ENCODE peak calls at places on chromosomes 3 and 15, in eight cellular contexts. N is fibroblast of lung, C is stomach, E is adrenal gland, U is body of pancreas, I is Panc1, J is GM23248, X is H9. H is an unnamed sample. For H3K4me1, the result is how much of the 10 kb centered on the place peaks cover.

GRCh38 chr3:30702038-30702437 is 95.6 kb downstream of the TGFBR2 start:
- DNase-seq in N (no peak), X (no peak), U (no peak), J (no peak), I (no peak), E (no peak), C (no peak), H (no peak)

GRCh38 chr3:138389841-138390581 is 41.6 kb downstream of the MRAS start:
- DNase-seq in E (peak), I (peak), C (no peak), J (peak), N (peak), U (no peak), X (no peak), H (no peak)

GRCh38 chr3:105629725-105630124 is 239.1 kb downstream of the CBLB start:
- DNase-seq in E (no peak), U (no peak), J (peak), C (no peak), N (no peak), X (no peak), I (no peak), H (no peak)

GRCh38 chr3:53255360-53255774 is 455 bp downstream of the TKT start:
- DNase-seq in C (peak), E (no peak), X (no peak), U (peak), I (no peak), J (peak), N (peak), H (peak)

GRCh38 chr3:124333931-124334640 is 342.2 kb upstream of the ROPN1 start:
- DNase-seq in J (no peak), I (no peak), N (no peak), U (no peak), E (no peak), C (no peak), X (no peak), H (no peak)

GRCh38 chr3:122940628-122941086 is 86.9 kb downstream of the SEMA5B start:
- DNase-seq in N (no peak), E (no peak), X (no peak), J (peak), C (no peak), I (no peak), U (no peak), H (no peak)

GRCh38 chr15:41658689-41659088 is 1.5 kb upstream of the MGA start:
- DNase-seq in E (no peak), U (no peak), J (no peak), C (no peak), X (no peak), I (no peak), N (no peak), H (no peak)

GRCh38 chr15:55977225-55977624 is 16.2 kb downstream of the NEDD4 start:
- DNase-seq in X (no peak), I (no peak), J (no peak), N (no peak), E (no peak), U (no peak), C (no peak), H (no peak)

GRCh38 chr3:196867507-196868296 is at the start of gene SENP5:
- DNase-seq in I (peak), J (peak), N (peak), X (peak), E (peak), U (peak), C (peak), H (peak)

GRCh38 chr3:52317601-52318000 is 1.5 kb downstream of the DNAH1 start:
- DNase-seq in X (peak), N (peak), I (no peak), E (peak), U (peak), C (peak), J (peak), H (peak)

GRCh38 chr15:45333550-45333949 is 44.8 kb downstream of the GATM start:
- DNase-seq in I (no peak), X (no peak), E (peak), J (peak), C (peak), U (no peak), N (peak), H (peak)

GRCh38 chr3:198071602-198072285 is 111.7 kb downstream of the LMLN start:
- DNase-seq in E (no peak), J (peak), N (peak), U (no peak), X (peak), C (no peak), I (peak), H (no peak)

GRCh38 chr3:156682491-156682890 is 8.1 kb downstream of the TIPARP start:
- DNase-seq in X (no peak), E (no peak), I (no peak), J (peak), C (no peak), N (no peak), U (no peak), H (no peak)

GRCh38 chr3:156678216-156678615 is 3.8 kb downstream of the TIPARP start:
- DNase-seq in U (no peak), N (no peak), C (no peak), X (no peak), J (no peak), I (no peak), E (no peak), H (no peak)

GRCh38 chr3:156682963-156683362 is 8.6 kb downstream of the TIPARP start:
- DNase-seq in N (no peak), X (no peak), C (no peak), I (no peak), U (no peak), J (no peak), E (no peak), H (no peak)

GRCh38 chr3:156680243-156680930 is 6.0 kb downstream of the TIPARP start:
- DNase-seq in J (no peak), E (no peak), U (no peak), N (no peak), C (no peak), I (no peak), X (no peak), H (no peak)

GRCh38 chr3:156681003-156681402 is 6.6 kb downstream of the TIPARP start:
- DNase-seq in I (no peak), E (no peak), U (peak), N (peak), X (peak), J (peak), C (peak), H (no peak)
- H3K4me1 ChIP-seq in I (half or more), E (under half), U (half or more), N (under half), X (under half), J (half or more), C (under half), H (under half)

GRCh38 chr3:41418961-41419691 is 219.8 kb downstream of the CTNNB1 start:
- DNase-seq in C (no peak), N (peak), E (no peak), X (peak), U (no peak), J (peak), I (peak), H (no peak)
- H3K27ac ChIP-seq in C (no peak), N (no peak), E (no peak), X (no peak), U (no peak), J (no peak), I (no peak), H (no peak)

GRCh38 chr3:152301745-152302181 is 33.0 kb downstream of the MBNL1 start:
- DNase-seq in N (no peak), J (peak), C (no peak), I (no peak), E (no peak), X (no peak), U (no peak), H (no peak)
- H3K4me1 ChIP-seq in N (under half), J (half or more), C (under half), I (half or more), E (under half), X (under half), U (half or more), H (under half)

GRCh38 chr3:141231101-141231922 is at the start of gene PXYLP1:
- DNase-seq in C (peak), X (peak), J (peak), U (peak), I (no peak), N (peak), E (peak), H (peak)
- H3K27ac ChIP-seq in C (peak), X (no peak), J (peak), U (peak), I (peak), N (peak), E (peak), H (peak)

GRCh38 chr15:70324001-70324974 is 226.6 kb upstream of the TLE3 start:
- DNase-seq in J (peak), X (no peak), N (peak), C (peak), U (no peak), I (no peak), E (no peak), H (peak)
- H3K4me1 ChIP-seq in J (half or more), X (under half), N (under half), C (half or more), U (under half), I (under half), E (under half), H (under half)

DNA sequence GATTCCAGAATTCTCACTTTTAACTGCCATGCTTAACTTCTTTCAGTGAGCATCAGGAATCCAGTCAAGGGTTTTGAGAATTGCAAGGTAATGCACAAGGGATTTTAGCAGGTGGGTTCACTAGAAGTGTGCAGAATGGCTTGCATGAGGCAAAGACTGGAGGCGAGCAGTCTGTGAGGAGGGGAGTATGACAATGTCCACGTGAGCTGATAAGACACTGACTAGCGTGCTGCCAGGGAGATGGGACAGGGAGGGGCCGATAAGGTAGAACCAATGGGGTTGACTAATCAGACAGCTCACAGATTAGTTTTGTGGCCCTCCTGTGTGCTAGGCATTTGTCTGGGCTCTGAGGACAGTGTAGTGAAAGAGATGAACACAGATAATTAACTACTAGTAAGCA is 102.0 kb upstream of the DAZL start:
- DNase-seq in E (no peak), J (no peak), C (no peak), X (no peak), I (no peak), U (no peak), N (no peak), H (no peak)
- H3K27ac ChIP-seq in E (no peak), J (no peak), C (no peak), X (no peak), I (no peak), U (no peak), N (no peak), H (no peak)

H was measured in colonic mucosa.